ENCODE peak calls at places on chromosome 5, in seven cellular contexts. Z is CD4-positive, alpha-beta T cell; F is AG04450; U is neural progenitor cell; T is cardiac muscle cell; E is SK-N-SH; A is breast epithelium. H is an unnamed sample.

GRCh38 chr5:90691533-90691932 is 132.9 kb downstream of the ADGRV1 start:
- DNase-seq in U (no peak), F (no peak), E (no peak), A (no peak), T (no peak), Z (no peak), H (no peak)

GRCh38 chr5:132265336-132266030 is 8.0 kb downstream of the PDLIM4 start:
- DNase-seq in U (no peak), E (peak), F (peak), A (peak), T (peak), Z (no peak), H (no peak)

GRCh38 chr5:158286827-158287226 is 427.9 kb upstream of the CLINT1 start:
- DNase-seq in T (no peak), Z (no peak), A (no peak), U (no peak), F (no peak), E (no peak), H (no peak)

GRCh38 chr5:140632366-140633080 is 452 bp downstream of the CD14 start:
- DNase-seq in Z (peak), F (no peak), E (no peak), U (no peak), T (peak), A (peak), H (peak)

GRCh38 chr5:142697356-142697807 is 11.5 kb upstream of the FGF1 start:
- DNase-seq in U (no peak), F (no peak), Z (no peak), T (peak), E (no peak), A (peak), H (no peak)

GRCh38 chr5:107673106-107673367 is 2.3 kb upstream of the EFNA5 start:
- DNase-seq in Z (no peak), E (no peak), U (no peak), A (no peak), T (no peak), F (no peak), H (no peak)

GRCh38 chr5:66351822-66352221 is 207.7 kb downstream of the SREK1 start:
- DNase-seq in A (no peak), E (no peak), Z (no peak), U (no peak), T (peak), F (no peak), H (no peak)

GRCh38 chr5:156815988-156816599 is 34.0 kb upstream of the PPP1R2B start:
- DNase-seq in F (no peak), T (peak), U (peak), E (peak), Z (no peak), A (no peak), H (peak)

GRCh38 chr5:140356878-140357730 is 2.9 kb upstream of the SLC4A9 start:
- DNase-seq in A (no peak), F (no peak), Z (no peak), U (no peak), T (no peak), E (no peak), H (no peak)

GRCh38 chr5:61768692-61769281 is 436.7 kb downstream of the ZSWIM6 start:
- DNase-seq in A (no peak), F (no peak), T (no peak), Z (no peak), U (peak), E (peak), H (peak)

GRCh38 chr5:33726422-33727165 is 165.2 kb downstream of the ADAMTS12 start:
- DNase-seq in F (no peak), Z (no peak), U (no peak), E (no peak), T (peak), A (no peak), H (no peak)

GRCh38 chr5:170289749-170290148 is 7.8 kb downstream of the LCP2 start:
- DNase-seq in F (no peak), U (no peak), T (no peak), A (no peak), E (no peak), Z (no peak), H (no peak)

GRCh38 chr5:137393196-137393993 is 105.7 kb downstream of the SPOCK1 start:
- DNase-seq in T (no peak), U (no peak), A (no peak), F (no peak), Z (no peak), E (no peak), H (no peak)

DNA sequence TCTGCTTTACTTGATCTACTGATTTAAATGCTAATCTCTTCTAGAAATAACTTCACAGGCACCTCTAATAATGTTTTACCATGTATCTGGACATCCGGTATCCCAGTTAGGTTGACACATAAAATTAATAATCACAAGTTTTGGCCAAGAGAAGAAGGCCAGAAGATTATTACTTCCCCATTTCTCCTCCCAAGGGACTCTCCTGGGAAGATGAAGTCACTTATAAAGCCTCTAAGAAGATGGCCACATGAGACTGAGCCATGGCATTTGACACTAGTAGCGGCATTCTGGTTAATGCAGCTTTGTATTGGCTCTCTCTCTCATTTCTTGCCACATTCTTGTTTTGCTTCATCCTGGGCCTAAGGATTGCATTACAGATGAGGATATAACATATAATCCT is 34.6 kb upstream of the RASA1 start:
- DNase-seq in F (no peak), T (no peak), Z (no peak), U (no peak), A (no peak), E (no peak), H (no peak)
- TF ChIP-seq CTCF in F (no peak), T (no peak), Z (no peak), U (no peak), A (no peak), E (no peak), H (no peak)

GRCh38 chr5:147690595-147690994 is 91.9 kb downstream of the JAKMIP2 start:
- DNase-seq in F (no peak), Z (no peak), U (no peak), T (no peak), A (no peak), E (no peak), H (no peak)
- TF ChIP-seq CTCF in F (no peak), Z (no peak), U (no peak), T (peak), A (no peak), E (peak), H (no peak)

DNA sequence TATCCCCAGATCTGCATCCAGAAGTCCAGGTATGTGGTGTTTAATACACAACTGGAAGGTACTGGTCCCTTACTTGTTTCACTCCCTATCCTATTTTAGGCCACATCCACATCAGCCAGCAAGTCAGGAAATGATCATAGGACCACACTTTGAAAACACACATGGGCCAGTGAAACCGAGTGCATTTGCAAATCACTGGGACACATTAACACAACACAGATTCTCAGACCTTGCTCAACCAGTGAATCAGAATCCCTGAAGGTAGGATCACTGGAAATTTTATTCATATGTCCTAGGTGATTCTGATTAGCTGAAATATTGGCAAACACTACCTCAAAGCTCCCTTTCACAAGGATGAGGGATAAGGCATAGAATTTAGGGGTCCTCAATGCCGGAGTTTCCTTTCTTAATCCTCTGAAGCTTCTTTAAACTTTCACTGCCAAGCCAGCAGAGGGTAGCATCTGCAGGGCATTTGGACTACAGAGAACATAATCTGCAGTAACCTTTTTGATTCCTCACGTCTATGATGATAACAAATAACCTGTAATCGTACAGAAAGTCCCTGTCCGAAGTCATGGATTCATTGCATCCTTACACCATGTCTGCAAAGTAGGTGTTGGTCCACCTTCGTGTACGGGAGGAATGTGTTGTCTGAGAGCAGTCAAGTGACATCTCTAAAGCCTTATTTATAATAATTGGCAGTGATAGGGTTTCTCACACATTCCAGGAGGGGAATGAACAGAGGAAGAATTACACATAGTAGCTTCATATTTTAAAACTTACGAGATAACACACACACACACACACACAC is 11.0 kb upstream of the ABLIM3 start:
- DNase-seq in F (no peak), Z (no peak), A (no peak), U (peak), E (no peak), T (no peak), H (no peak)
- TF ChIP-seq CTCF in F (peak), Z (no peak), A (no peak), U (peak), E (peak), T (peak), H (no peak)

GRCh38 chr5:98111686-98112085 is 661.8 kb upstream of the RGMB start:
- DNase-seq in A (no peak), Z (no peak), E (no peak), F (no peak), T (no peak), U (no peak), H (no peak)
- TF ChIP-seq CTCF in A (no peak), Z (no peak), E (peak), F (peak), T (no peak), U (no peak), H (no peak)

DNA sequence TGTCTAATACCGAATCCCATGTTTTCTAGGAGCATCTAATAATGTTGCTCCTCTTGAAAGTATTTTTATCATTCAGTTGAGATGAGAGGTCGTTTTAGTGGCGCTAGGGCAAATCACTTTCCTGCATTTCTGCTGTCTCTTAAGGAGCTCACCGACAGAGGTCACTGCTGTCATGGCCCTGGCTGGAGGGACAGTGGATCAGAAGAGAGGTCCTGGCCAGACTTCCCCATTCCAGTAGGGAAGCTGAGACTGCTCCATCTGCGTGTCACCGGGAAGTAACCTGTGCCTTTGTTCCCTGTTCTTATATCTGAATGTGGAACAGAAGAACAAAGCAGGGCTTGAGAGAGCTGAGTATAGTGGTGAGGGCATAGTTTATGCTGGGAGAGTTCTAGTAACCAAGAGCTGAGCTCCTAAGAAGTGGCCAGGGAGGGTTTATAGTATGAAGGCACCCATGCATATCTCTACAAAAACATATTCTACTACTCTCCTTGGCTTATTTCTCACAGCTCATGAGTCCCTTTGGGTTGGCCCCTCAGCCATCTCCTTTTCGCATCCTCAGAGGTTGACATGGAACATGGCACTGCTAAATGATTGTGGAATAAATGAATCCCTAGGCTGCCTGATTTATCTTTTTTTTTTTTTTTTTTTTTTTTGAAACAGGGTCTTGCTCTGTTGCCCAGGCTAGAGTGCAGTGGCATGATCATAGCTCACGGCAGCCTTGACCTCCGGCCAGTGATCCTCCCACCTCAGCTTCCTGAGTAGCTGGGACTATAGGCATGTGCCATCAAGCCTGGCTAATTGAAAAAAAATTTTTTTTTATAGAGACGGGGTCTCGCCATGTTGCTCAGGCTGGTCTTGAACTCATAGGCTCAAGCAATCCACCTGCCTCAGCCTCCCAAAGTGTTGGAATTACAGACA is 27.2 kb downstream of the ATP6V0E1 start:
- DNase-seq in A (peak), E (no peak), Z (no peak), T (peak), U (peak), F (no peak), H (no peak)
- TF ChIP-seq CTCF in A (no peak), E (peak), Z (no peak), T (peak), U (peak), F (peak), H (no peak)

DNA sequence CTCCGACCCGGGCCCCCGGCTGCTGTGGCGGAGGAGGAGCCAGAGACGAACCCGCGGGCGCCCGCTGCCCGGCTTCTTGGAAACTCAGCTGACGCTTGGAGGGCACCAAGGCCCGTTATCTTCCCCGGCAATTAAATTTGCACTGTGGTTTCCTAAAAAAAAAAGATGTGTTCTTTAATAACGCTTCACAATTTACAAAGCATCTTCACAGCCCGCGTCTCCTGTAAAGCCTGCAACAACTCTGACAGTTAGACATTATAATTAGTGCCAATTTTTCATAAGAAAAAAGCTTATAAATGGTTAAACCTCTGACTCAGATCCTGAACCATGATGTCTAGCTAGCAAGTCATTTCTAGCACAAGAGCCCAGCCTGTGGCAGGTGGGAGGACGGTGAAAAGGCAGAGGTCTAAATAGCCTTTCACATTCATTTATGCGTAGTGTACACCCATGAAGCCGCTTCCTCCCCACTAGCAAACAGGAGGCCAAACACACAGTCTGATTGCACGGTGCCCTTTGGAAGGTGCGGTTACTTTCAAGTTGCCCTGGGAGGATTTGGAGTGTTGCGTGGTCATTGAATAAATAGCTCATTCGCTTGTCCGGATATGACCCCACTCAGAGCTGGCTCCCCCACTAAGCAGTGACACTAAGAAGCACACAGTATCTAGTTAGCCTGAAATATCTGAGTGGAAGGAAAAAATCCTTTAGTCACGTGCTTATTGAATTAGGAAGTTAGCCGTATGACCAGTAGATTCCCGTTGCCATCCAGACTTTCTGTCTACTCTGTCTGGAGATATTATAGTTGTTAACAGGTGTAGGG is 505 bp upstream of the ARSB start:
- DNase-seq in Z (peak), A (no peak), T (peak), F (peak), U (peak), E (peak), H (peak)
- TF ChIP-seq CTCF in Z (no peak), A (no peak), T (no peak), F (no peak), U (no peak), E (no peak), H (no peak)

GRCh38 chr5:138542120-138542955 is 698 bp downstream of the ETF1 start:
- DNase-seq in F (no peak), U (peak), Z (peak), E (peak), T (peak), A (peak), H (peak)
- TF ChIP-seq CTCF in F (peak), U (no peak), Z (no peak), E (no peak), T (no peak), A (no peak), H (no peak)

GRCh38 chr5:54148062-54148461 is 162.3 kb downstream of the ARL15 start:
- DNase-seq in A (no peak), Z (no peak), F (no peak), U (no peak), T (peak), E (peak), H (no peak)
- TF ChIP-seq CTCF in A (no peak), Z (no peak), F (peak), U (peak), T (peak), E (peak), H (no peak)